ENCODE peak calls at places on chromosomes 11 and 22, in six cellular contexts. C is Peyer's patch, S is sigmoid colon, X is ovary, H is IMR-90, E is body of pancreas. R is an unnamed sample.

GRCh38 chr11:73350908-73351636 is 25.1 kb upstream of the RELT start:
- DNase-seq in H (peak; percentile 84), C (no peak), X (peak; percentile 64), E (peak; percentile 65), S (peak; percentile 79), R (no peak)

GRCh38 chr11:111302298-111302697 is 4.0 kb downstream of the POU2AF3 start:
- DNase-seq in E (peak; percentile 46), S (no peak), H (no peak), X (no peak), C (no peak), R (no peak)

GRCh38 chr11:124791626-124792341 is 8.4 kb downstream of the MSANTD2 start:
- DNase-seq in C (no peak), X (no peak), H (peak; percentile 44), S (no peak), E (no peak), R (no peak)

GRCh38 chr11:1548221-1549070 is 23.6 kb downstream of the DUSP8 start:
- DNase-seq in E (peak; percentile 95), X (peak; percentile 62), S (peak; percentile 94), H (peak; percentile 42), C (peak; percentile 79), R (peak; percentile 80)

GRCh38 chr11:129090056-129090455 is 102.1 kb downstream of the ARHGAP32 start:
- DNase-seq in C (no peak), H (peak; percentile 56), E (no peak), X (no peak), S (no peak), R (no peak)

GRCh38 chr11:98047647-98048046 is 973.1 kb upstream of the CNTN5 start:
- DNase-seq in X (no peak), C (no peak), S (no peak), H (no peak), E (no peak), R (no peak)

GRCh38 chr22:37818397-37819099 is 4.6 kb upstream of the GALR3 start:
- DNase-seq in X (peak; percentile 77), S (peak; percentile 83), C (peak; percentile 84), H (peak; percentile 35), E (peak; percentile 76), R (peak; percentile 75)

GRCh38 chr11:65743928-65744698 is 23.5 kb upstream of the RNASEH2C start:
- DNase-seq in S (no peak), E (peak; percentile 80), C (peak; percentile 53), H (no peak), X (no peak), R (no peak)

GRCh38 chr11:133903875-133904817 is 52.6 kb downstream of the IGSF9B start:
- DNase-seq in S (peak; percentile 53), C (peak; percentile 8), X (no peak), H (no peak), E (no peak), R (no peak)

GRCh38 chr11:85843929-85844328 is 11.3 kb upstream of the CCDC83 start:
- DNase-seq in E (no peak), X (no peak), S (no peak), H (no peak), C (no peak), R (no peak)

GRCh38 chr11:72431846-72432245 is 2.5 kb downstream of the CLPB start:
- DNase-seq in X (no peak), E (no peak), S (no peak), H (no peak), C (no peak), R (peak; percentile 36)

GRCh38 chr11:93659841-93660240 is 1.6 kb upstream of the CEP295 start:
- DNase-seq in H (peak; percentile 36), E (no peak), S (no peak), C (no peak), X (no peak), R (no peak)

GRCh38 chr11:35714882-35715612 is 52.5 kb downstream of the TRIM44 start:
- DNase-seq in E (no peak), X (no peak), H (peak; percentile 76), S (no peak), C (no peak), R (no peak)

GRCh38 chr11:46362146-46363030 is 15.1 kb downstream of the DGKZ start:
- DNase-seq in S (no peak), E (no peak), C (no peak), X (no peak), H (no peak), R (no peak)

GRCh38 chr22:49193348-49193747 is 634.3 kb downstream of the BRD1 start:
- DNase-seq in H (no peak), X (no peak), S (no peak), E (no peak), C (peak; percentile 16), R (peak; percentile 56)

GRCh38 chr22:50342651-50343540 is at the start of gene PPP6R2:
- DNase-seq in X (peak; percentile 92), S (peak; percentile 90), C (peak; percentile 91), E (peak; percentile 87), H (peak; percentile 35), R (peak; percentile 88)

GRCh38 chr11:130181295-130182272 is 22.0 kb downstream of the ST14 start:
- DNase-seq in E (peak; percentile 75), S (no peak), X (no peak), C (peak; percentile 81), H (peak; percentile 83), R (peak; percentile 64)

GRCh38 chr11:59556883-59557205 is 45.5 kb downstream of the OR4D9 start:
- DNase-seq in H (no peak), C (no peak), E (no peak), X (no peak), S (no peak), R (no peak)

GRCh38 chr11:64490562-64491216 is 100.3 kb upstream of the SLC22A12 start:
- DNase-seq in E (no peak), S (no peak), C (no peak), X (no peak), H (no peak), R (no peak)

GRCh38 chr22:49882519-49883293 is 29.1 kb downstream of the ZBED4 start:
- DNase-seq in C (no peak), E (no peak), H (peak; percentile 64), X (no peak), S (no peak), R (no peak)

GRCh38 chr11:9146477-9146876 is 55.1 kb upstream of the SCUBE2 start:
- DNase-seq in C (no peak), H (no peak), E (no peak), X (no peak), S (no peak), R (no peak)

GRCh38 chr11:31824791-31825452 is 13.8 kb upstream of the PAX6 start:
- DNase-seq in C (peak; percentile 41), H (no peak), E (no peak), S (no peak), X (no peak), R (no peak)

GRCh38 chr11:88179966-88180629 is 4.9 kb upstream of the RAB38 start:
- DNase-seq in X (no peak), H (peak; percentile 13), S (no peak), E (no peak), C (no peak), R (no peak)

GRCh38 chr11:70400643-70401042 is 2.3 kb downstream of the CTTN start:
- DNase-seq in H (no peak), C (no peak), X (no peak), E (no peak), S (no peak), R (no peak)

GRCh38 chr11:70404244-70404643 is 5.9 kb downstream of the CTTN start:
- DNase-seq in X (no peak), H (no peak), C (no peak), S (no peak), E (no peak), R (no peak)

GRCh38 chr11:70405679-70406395 is 7.5 kb downstream of the CTTN start:
- DNase-seq in E (no peak), H (no peak), C (no peak), X (no peak), S (no peak), R (no peak)

GRCh38 chr11:70399681-70400112 is 1.4 kb downstream of the CTTN start:
- DNase-seq in X (peak; percentile 96), H (peak; percentile 97), E (peak; percentile 85), C (peak; percentile 82), S (peak; percentile 94), R (peak; percentile 72)

DNA sequence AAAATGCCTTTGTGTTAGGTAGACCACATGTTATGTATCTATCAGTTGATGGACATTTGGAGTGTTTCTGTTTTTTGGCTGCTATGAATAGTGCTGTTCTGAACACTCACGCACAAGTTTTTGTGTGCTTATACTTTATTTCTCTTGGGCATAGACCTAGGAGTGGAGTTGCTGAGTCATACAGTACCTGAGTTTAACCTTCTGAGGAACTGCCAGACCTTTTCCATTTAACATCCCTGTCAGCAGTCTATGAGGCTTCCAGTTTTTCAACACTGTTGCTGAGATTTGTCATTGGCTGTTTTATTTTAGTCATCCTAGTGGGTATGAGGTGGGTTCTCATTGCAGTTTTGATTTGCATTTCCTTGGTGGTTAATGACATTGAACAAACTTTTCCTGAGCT is 4.4 kb downstream of the CTTN start:
- DNase-seq in S (no peak), X (no peak), E (no peak), H (no peak), C (no peak), R (no peak)
- H3K36me3 ChIP-seq in S (peaks cover 14% of the 10 kb centered on the region), X (no peaks in the 10 kb centered on the region), E (peaks cover 9% of the 10 kb centered on the region), H (peaks cover 33% of the 10 kb centered on the region), C (no peaks in the 10 kb centered on the region), R (peaks cover 12% of the 10 kb centered on the region)

GRCh38 chr11:11857769-11858168 is 16.0 kb downstream of the USP47 start:
- DNase-seq in E (no peak), S (no peak), X (no peak), H (no peak), C (no peak), R (no peak)
- H3K4me3 ChIP-seq in E (no peak overlapping the region), S (no peak overlapping the region), X (no peak overlapping the region), H (no peak overlapping the region), C (no peak overlapping the region), R (peak overlapping the region; percentile 8)

GRCh38 chr11:18384157-18384641 is 10.2 kb upstream of the LDHA start:
- DNase-seq in H (peak; percentile 79), X (peak; percentile 79), S (peak; percentile 90), C (peak; percentile 74), E (peak; percentile 63), R (peak; percentile 90)
- TF ChIP-seq POLR2A in H (no peak), X (no peak), S (no peak), C (no peak), E (peak; percentile 27), R (peak; percentile 74)

GRCh38 chr22:23011105-23011674 is 59.1 kb upstream of the GNAZ start:
- DNase-seq in S (no peak), H (no peak), C (no peak), E (no peak), X (no peak), R (no peak)

GRCh38 chr22:23012081-23012622 is 58.2 kb upstream of the GNAZ start:
- DNase-seq in S (no peak), X (no peak), H (no peak), E (no peak), C (no peak), R (no peak)

GRCh38 chr22:23014250-23014649 is 56.1 kb upstream of the GNAZ start:
- DNase-seq in C (no peak), E (no peak), X (no peak), S (no peak), H (no peak), R (no peak)

GRCh38 chr22:23010430-23010829 is 59.9 kb upstream of the GNAZ start:
- DNase-seq in E (no peak), H (no peak), C (no peak), X (no peak), S (no peak), R (no peak)

DNA sequence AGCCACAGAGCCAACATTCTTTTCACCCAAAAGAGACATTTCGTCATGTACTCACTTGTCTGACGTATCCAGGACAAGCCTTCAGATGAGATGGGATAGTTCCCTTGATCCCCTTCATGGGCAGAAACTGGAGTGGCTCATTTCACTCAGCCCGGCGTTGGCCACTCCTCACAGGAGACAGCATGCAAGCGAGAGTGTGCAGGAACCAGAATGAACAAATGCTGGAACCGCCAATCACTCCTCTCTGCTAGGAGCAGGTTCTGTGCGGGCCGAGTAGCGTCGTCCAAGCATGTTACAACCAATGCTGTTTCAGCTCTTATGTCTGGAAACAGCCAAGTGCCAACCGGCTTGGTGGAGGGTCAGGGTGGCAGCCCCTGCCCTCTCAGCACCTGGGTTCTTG is 56.7 kb upstream of the GNAZ start:
- DNase-seq in C (no peak), S (no peak), E (no peak), H (no peak), X (no peak), R (no peak)
- H3K36me3 ChIP-seq in C (no peaks in the 10 kb centered on the region), S (no peaks in the 10 kb centered on the region), E (no peaks in the 10 kb centered on the region), H (no peaks in the 10 kb centered on the region), X (no peaks in the 10 kb centered on the region), R (no peaks in the 10 kb centered on the region)

R was measured in right lobe of liver.